ENCODE peak calls at places on chromosomes 1 and 21, in ten cellular contexts. O, U, K, D, V, R, Q, Y, G and B are unnamed samples.

GRCh38 chr1:230542681-230543080 is 99.6 kb upstream of the COG2 start:
- DNase-seq in D (no peak), Q (no peak), O (no peak), Y (no peak), K (no peak), G (no peak), R (no peak), V (no peak), U (no peak), B (no peak)

GRCh38 chr1:46401514-46401913 is 7.4 kb downstream of the FAAH start:
- DNase-seq in O (no peak), U (peak; percentile 20), G (no peak), K (no peak), Q (no peak), V (no peak), R (no peak), Y (no peak), D (no peak), B (no peak)

GRCh38 chr1:185170291-185170848 is 13.4 kb downstream of the SWT1 start:
- DNase-seq in Y (peak; percentile 26), G (peak; percentile 43), K (no peak), D (no peak), R (no peak), O (peak; percentile 60), Q (no peak), V (no peak), U (peak; percentile 50), B (peak; percentile 42)

GRCh38 chr1:23751050-23751814 is 8.0 kb downstream of the ELOA start:
- DNase-seq in U (peak; percentile 69), Q (no peak), D (no peak), O (peak; percentile 61), V (no peak), G (peak; percentile 32), Y (peak; percentile 13), K (no peak), R (no peak), B (peak; percentile 26)

GRCh38 chr1:205495237-205495823 is 9.1 kb upstream of the CDK18 start:
- DNase-seq in Y (no peak), D (no peak), G (peak; percentile 45), Q (no peak), U (peak; percentile 13), O (no peak), V (no peak), K (no peak), R (no peak), B (no peak)

GRCh38 chr1:112877741-112878140 is 78.3 kb downstream of the SLC16A1 start:
- DNase-seq in R (no peak), O (no peak), U (no peak), D (no peak), Q (no peak), G (no peak), K (no peak), Y (no peak), V (no peak), B (no peak)

GRCh38 chr1:39652105-39652504 is 12.7 kb upstream of the HEYL start:
- DNase-seq in R (no peak), Q (no peak), G (no peak), D (no peak), Y (no peak), K (no peak), V (peak; percentile 37), U (no peak), O (no peak), B (no peak)

GRCh38 chr1:234725177-234726132 is 115.5 kb upstream of the IRF2BP2 start:
- DNase-seq in V (no peak), Q (no peak), D (no peak), O (no peak), Y (peak; percentile 39), U (peak; percentile 71), G (no peak), R (no peak), K (no peak), B (no peak)

GRCh38 chr21:36265431-36265830 is 54.6 kb upstream of the MORC3 start:
- DNase-seq in Y (no peak), V (no peak), K (no peak), Q (no peak), D (no peak), O (no peak), G (no peak), R (no peak), U (no peak), B (no peak)

GRCh38 chr1:207017615-207018559 is 14.7 kb downstream of the C1orf116 start:
- DNase-seq in R (no peak), O (no peak), G (no peak), Q (peak; percentile 62), V (peak; percentile 74), Y (no peak), U (peak; percentile 72), D (no peak), K (no peak), B (no peak)

GRCh38 chr1:59631561-59631960 is 183.2 kb upstream of the HOOK1 start:
- DNase-seq in U (no peak), G (no peak), R (no peak), K (no peak), Y (no peak), D (no peak), Q (no peak), V (no peak), O (no peak), B (no peak)

GRCh38 chr1:229452956-229453801 is 19.3 kb upstream of the ACTA1 start:
- DNase-seq in Q (no peak), O (peak; percentile 63), V (no peak), G (no peak), R (no peak), U (no peak), Y (no peak), D (no peak), K (no peak), B (no peak)

DNA sequence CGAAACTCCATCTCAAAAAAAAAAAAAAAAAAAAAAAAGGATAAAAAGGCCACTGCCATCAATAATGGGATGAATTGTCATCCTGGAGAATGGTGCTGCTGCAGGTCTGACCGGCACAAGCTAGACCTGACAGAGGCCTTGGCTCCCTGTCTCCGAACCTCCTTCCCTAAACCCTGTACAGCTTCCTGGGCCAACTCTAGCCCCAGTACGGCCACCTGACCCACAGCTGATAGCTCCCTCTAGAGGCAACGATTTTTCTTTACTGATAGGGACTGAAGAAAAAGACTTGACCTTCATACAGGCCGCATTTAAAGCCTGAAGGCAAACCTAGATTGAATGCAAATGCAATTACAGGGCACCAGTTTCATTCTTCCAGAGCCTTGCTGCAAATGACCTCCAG is 30.7 kb downstream of the NOL9 start:
- DNase-seq in U (peak; percentile 28), Q (peak; percentile 53), G (peak; percentile 32), R (no peak), Y (no peak), K (no peak), D (no peak), V (no peak), O (peak; percentile 48), B (peak; percentile 65)
- TF ChIP-seq CTCF in U (peak; percentile 26), Q (peak; percentile 36), G (peak; percentile 38), R (peak; percentile 63), Y (peak; percentile 34), K (peak; percentile 62), D (no peak), V (peak; percentile 25), O (peak; percentile 43), B (peak; percentile 48)

GRCh38 chr1:186479162-186479561 is 18.2 kb upstream of the PDC start:
- DNase-seq in Q (no peak), U (no peak), K (no peak), V (no peak), D (no peak), G (no peak), R (no peak), Y (no peak), O (no peak), B (no peak)

GRCh38 chr1:186483561-186483960 is 22.6 kb upstream of the PDC start:
- DNase-seq in Y (no peak), U (no peak), K (no peak), D (no peak), V (no peak), G (no peak), Q (no peak), O (no peak), R (no peak), B (no peak)

GRCh38 chr1:186481303-186481888 is 20.5 kb upstream of the PDC start:
- DNase-seq in Y (no peak), U (no peak), G (no peak), R (no peak), K (no peak), V (no peak), O (no peak), D (no peak), Q (no peak), B (no peak)

GRCh38 chr1:186486061-186486460 is 25.1 kb upstream of the PDC start:
- DNase-seq in K (no peak), Q (no peak), U (no peak), O (no peak), V (no peak), G (no peak), Y (no peak), R (no peak), D (no peak), B (no peak)

GRCh38 chr1:186482661-186483255 is 21.8 kb upstream of the PDC start:
- DNase-seq in D (no peak), U (peak; percentile 35), Y (peak; percentile 4), Q (peak; percentile 43), K (peak; percentile 86), O (peak; percentile 77), G (peak; percentile 81), R (peak; percentile 75), V (peak; percentile 49), B (peak; percentile 58)
- TF ChIP-seq CTCF in D (peak; percentile 43), U (peak; percentile 55), Y (peak; percentile 71), Q (peak; percentile 76), K (peak; percentile 97), O (peak; percentile 98), G (peak; percentile 92), R (peak; percentile 93), V (peak; percentile 71), B (peak; percentile 98)

DNA sequence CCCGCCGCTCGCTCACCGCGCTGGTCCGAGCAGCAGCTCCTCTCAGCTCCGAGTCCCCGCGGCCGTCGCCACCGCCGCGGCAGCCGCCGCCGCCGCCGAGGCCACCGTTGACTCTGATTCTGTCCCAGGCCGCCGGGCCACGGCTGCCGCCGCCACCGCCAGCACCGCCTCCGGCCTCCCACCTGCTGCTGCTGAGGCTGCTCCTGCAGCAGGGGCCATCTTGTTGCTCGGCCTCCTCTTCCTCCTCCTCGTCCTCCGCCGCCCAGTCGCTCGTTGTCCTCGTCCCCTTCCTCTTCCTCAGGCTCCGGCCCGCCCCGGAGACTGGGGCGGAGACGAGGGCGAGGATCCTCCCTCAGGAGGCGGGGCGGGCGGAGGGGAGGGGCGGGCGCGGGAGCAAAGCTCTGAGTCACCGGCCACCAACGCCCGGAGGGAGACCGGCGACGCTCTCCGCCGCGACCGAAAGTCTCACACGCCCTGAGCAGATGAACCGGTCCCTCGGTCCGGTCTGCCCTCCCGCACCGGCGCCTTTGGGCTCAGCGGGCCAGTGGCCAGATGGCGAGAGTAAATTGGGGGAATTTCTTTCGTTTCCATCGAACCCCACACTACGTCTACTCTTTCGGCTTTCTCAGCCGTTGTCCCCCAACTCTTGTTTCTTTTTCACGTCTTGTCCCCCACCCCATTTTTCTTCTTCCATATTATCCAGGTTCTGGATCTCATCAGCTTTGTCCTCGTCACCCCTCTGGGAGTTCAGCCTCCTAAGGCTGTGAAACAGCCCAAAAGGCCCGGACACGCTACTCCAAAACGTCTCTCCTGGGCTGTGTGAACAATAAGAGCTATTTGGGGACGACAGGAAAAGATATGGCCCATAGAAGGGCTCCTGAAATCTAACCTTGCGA is at the start of gene RC3H1:
- DNase-seq in G (peak; percentile 88), K (peak; percentile 91), O (peak; percentile 87), Y (peak; percentile 87), U (peak; percentile 90), D (peak; percentile 87), Q (peak; percentile 95), V (peak; percentile 89), R (peak; percentile 84), B (peak; percentile 83)
- TF ChIP-seq CTCF in G (no peak), K (no peak), O (no peak), Y (no peak), U (no peak), D (no peak), Q (no peak), V (no peak), R (no peak), B (no peak)

GRCh38 chr1:217718873-217719272 is 87.7 kb downstream of the SPATA17 start:
- DNase-seq in V (no peak), R (no peak), Y (no peak), K (no peak), D (no peak), U (no peak), O (peak; percentile 49), Q (no peak), G (no peak), B (no peak)
- TF ChIP-seq CTCF in V (no peak), R (peak; percentile 41), Y (no peak), K (no peak), D (no peak), U (no peak), O (no peak), Q (no peak), G (peak; percentile 20), B (no peak)